ENCODE peak calls at places on chromosomes 2 and 18, in six cellular contexts. One of them, this sample, is unnamed.

GRCh38 chr2:148279216-148279615 is 258.3 kb downstream of the MBD5 start:
- DNase-seq in left lung: no peak
- DNase-seq in nephron progenitor cell: no peak
- DNase-seq in fibroblast of mammary gland: peak
- DNase-seq in neural crest cell: no peak
- DNase-seq in IMR-90: no peak
- DNase-seq in this sample: no peak

GRCh38 chr18:11366410-11366809 is 217.0 kb upstream of the PIEZO2 start:
- DNase-seq in left lung: no peak
- DNase-seq in nephron progenitor cell: no peak
- DNase-seq in fibroblast of mammary gland: peak
- DNase-seq in neural crest cell: no peak
- DNase-seq in IMR-90: peak
- DNase-seq in this sample: no peak

GRCh38 chr2:59882279-59882678 is 671.2 kb downstream of the BCL11A start:
- DNase-seq in left lung: no peak
- DNase-seq in nephron progenitor cell: no peak
- DNase-seq in fibroblast of mammary gland: no peak
- DNase-seq in neural crest cell: no peak
- DNase-seq in IMR-90: no peak
- DNase-seq in this sample: no peak

GRCh38 chr2:1548910-1549673 is 135.8 kb downstream of the TPO start:
- DNase-seq in left lung: no peak
- DNase-seq in nephron progenitor cell: no peak
- DNase-seq in fibroblast of mammary gland: no peak
- DNase-seq in neural crest cell: no peak
- DNase-seq in IMR-90: peak
- DNase-seq in this sample: no peak

GRCh38 chr18:65990944-65991708 is 240.3 kb downstream of the CDH7 start:
- DNase-seq in left lung: no peak
- DNase-seq in nephron progenitor cell: no peak
- DNase-seq in fibroblast of mammary gland: no peak
- DNase-seq in neural crest cell: no peak
- DNase-seq in IMR-90: no peak
- DNase-seq in this sample: no peak

GRCh38 chr2:235082939-235083338 is 131.1 kb downstream of the SH3BP4 start:
- DNase-seq in left lung: no peak
- DNase-seq in nephron progenitor cell: no peak
- DNase-seq in fibroblast of mammary gland: no peak
- DNase-seq in neural crest cell: no peak
- DNase-seq in IMR-90: no peak
- DNase-seq in this sample: no peak

GRCh38 chr2:208172125-208172524 is 8.7 kb upstream of the CRYGA start:
- DNase-seq in left lung: no peak
- DNase-seq in nephron progenitor cell: no peak
- DNase-seq in fibroblast of mammary gland: no peak
- DNase-seq in neural crest cell: no peak
- DNase-seq in IMR-90: no peak
- DNase-seq in this sample: peak

GRCh38 chr18:70433001-70433400 is 144.2 kb downstream of the SOCS6 start:
- DNase-seq in left lung: no peak
- DNase-seq in nephron progenitor cell: no peak
- DNase-seq in fibroblast of mammary gland: no peak
- DNase-seq in neural crest cell: no peak
- DNase-seq in IMR-90: no peak
- DNase-seq in this sample: no peak

GRCh38 chr18:61602836-61603235 is 269.6 kb downstream of the CDH20 start:
- DNase-seq in left lung: no peak
- DNase-seq in nephron progenitor cell: no peak
- DNase-seq in fibroblast of mammary gland: peak
- DNase-seq in neural crest cell: no peak
- DNase-seq in IMR-90: peak
- DNase-seq in this sample: no peak

GRCh38 chr2:67666386-67667053 is 269.4 kb downstream of the ETAA1 start:
- DNase-seq in left lung: no peak
- DNase-seq in nephron progenitor cell: no peak
- DNase-seq in fibroblast of mammary gland: no peak
- DNase-seq in neural crest cell: no peak
- DNase-seq in IMR-90: peak
- DNase-seq in this sample: peak

GRCh38 chr2:16375981-16376380 is 289.7 kb downstream of the CYRIA start:
- DNase-seq in left lung: no peak
- DNase-seq in nephron progenitor cell: no peak
- DNase-seq in fibroblast of mammary gland: no peak
- DNase-seq in neural crest cell: no peak
- DNase-seq in IMR-90: no peak
- DNase-seq in this sample: no peak

GRCh38 chr2:10187661-10188060 is 65.1 kb downstream of the RRM2 start:
- DNase-seq in left lung: no peak
- DNase-seq in nephron progenitor cell: no peak
- DNase-seq in fibroblast of mammary gland: no peak
- DNase-seq in neural crest cell: no peak
- DNase-seq in IMR-90: no peak
- DNase-seq in this sample: no peak

GRCh38 chr2:10186868-10187535 is 64.5 kb downstream of the RRM2 start:
- DNase-seq in left lung: no peak
- DNase-seq in nephron progenitor cell: no peak
- DNase-seq in fibroblast of mammary gland: no peak
- DNase-seq in neural crest cell: no peak
- DNase-seq in IMR-90: no peak
- DNase-seq in this sample: no peak

GRCh38 chr2:10190255-10190654 is 67.7 kb downstream of the RRM2 start:
- DNase-seq in left lung: no peak
- DNase-seq in nephron progenitor cell: no peak
- DNase-seq in fibroblast of mammary gland: no peak
- DNase-seq in neural crest cell: no peak
- DNase-seq in IMR-90: no peak
- DNase-seq in this sample: no peak

GRCh38 chr2:10188729-10189305 is 66.3 kb downstream of the RRM2 start:
- DNase-seq in left lung: no peak
- DNase-seq in nephron progenitor cell: no peak
- DNase-seq in fibroblast of mammary gland: no peak
- DNase-seq in neural crest cell: no peak
- DNase-seq in IMR-90: no peak
- DNase-seq in this sample: no peak

GRCh38 chr2:10188211-10188610 is 65.7 kb downstream of the RRM2 start:
- DNase-seq in left lung: no peak
- DNase-seq in nephron progenitor cell: no peak
- DNase-seq in fibroblast of mammary gland: peak
- DNase-seq in neural crest cell: no peak
- DNase-seq in IMR-90: peak
- DNase-seq in this sample: no peak
- TF ChIP-seq CTCF in left lung: no peak
- TF ChIP-seq CTCF in nephron progenitor cell: peak
- TF ChIP-seq CTCF in fibroblast of mammary gland: peak
- TF ChIP-seq CTCF in neural crest cell: peak
- TF ChIP-seq CTCF in IMR-90: peak
- TF ChIP-seq CTCF in this sample: no peak

DNA sequence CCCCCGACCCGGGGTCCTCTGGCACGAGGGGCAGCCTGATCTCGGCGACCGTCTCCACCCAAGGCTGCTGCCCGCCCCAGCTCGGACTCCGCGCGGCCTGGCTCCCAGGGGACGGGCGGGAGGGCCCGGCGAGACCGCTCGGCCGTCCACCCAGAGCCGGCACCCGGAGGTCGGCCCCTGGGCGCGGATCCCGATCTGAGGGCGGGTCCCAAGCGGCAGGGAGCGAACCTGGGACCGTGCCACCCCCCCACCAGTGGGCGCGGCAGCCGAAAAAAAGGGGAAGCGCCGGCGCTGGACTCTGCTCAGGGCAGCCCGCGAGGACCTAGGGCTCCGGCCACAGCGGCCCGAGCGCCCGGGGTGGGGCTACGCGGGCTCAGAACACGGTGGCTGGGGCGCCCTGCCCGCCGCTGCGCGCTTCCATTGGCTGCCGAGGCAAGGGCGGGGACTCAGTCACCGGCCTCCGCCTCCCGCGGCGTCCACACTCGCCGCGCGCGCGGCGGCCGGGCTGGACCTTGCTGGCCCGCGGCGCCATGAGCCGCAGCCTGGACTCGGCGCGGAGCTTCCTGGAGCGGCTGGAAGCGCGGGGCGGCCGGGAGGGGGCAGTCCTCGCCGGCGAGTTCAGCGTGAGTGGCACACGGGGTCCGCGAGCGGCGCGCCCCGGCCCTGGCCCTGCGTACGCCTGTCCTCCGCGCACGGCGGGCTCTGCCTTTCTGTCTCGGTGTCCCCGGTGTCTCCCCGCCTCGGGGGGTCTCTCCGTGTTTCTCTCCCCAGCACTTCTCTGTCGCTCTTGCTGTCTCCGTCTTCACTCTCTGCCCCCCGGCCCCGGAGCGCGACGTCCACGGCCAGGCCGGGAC is at the start of gene PTPN18:
- DNase-seq in left lung: peak
- DNase-seq in nephron progenitor cell: peak
- DNase-seq in fibroblast of mammary gland: peak
- DNase-seq in neural crest cell: peak
- DNase-seq in IMR-90: peak
- DNase-seq in this sample: peak
- TF ChIP-seq CTCF in left lung: peak
- TF ChIP-seq CTCF in nephron progenitor cell: peak
- TF ChIP-seq CTCF in fibroblast of mammary gland: no peak
- TF ChIP-seq CTCF in neural crest cell: peak
- TF ChIP-seq CTCF in IMR-90: peak
- TF ChIP-seq CTCF in this sample: no peak

GRCh38 chr2:119739580-119740255 is 20.0 kb upstream of the PTPN4 start:
- DNase-seq in left lung: no peak
- DNase-seq in nephron progenitor cell: no peak
- DNase-seq in fibroblast of mammary gland: no peak
- DNase-seq in neural crest cell: no peak
- DNase-seq in IMR-90: no peak
- DNase-seq in this sample: no peak
- TF ChIP-seq CTCF in left lung: no peak
- TF ChIP-seq CTCF in nephron progenitor cell: no peak
- TF ChIP-seq CTCF in fibroblast of mammary gland: no peak
- TF ChIP-seq CTCF in neural crest cell: no peak
- TF ChIP-seq CTCF in IMR-90: no peak
- TF ChIP-seq CTCF in this sample: no peak

GRCh38 chr2:9778471-9779402 is 64.5 kb upstream of the TAF1B start:
- DNase-seq in left lung: no peak
- DNase-seq in nephron progenitor cell: no peak
- DNase-seq in fibroblast of mammary gland: no peak
- DNase-seq in neural crest cell: no peak
- DNase-seq in IMR-90: no peak
- DNase-seq in this sample: no peak

GRCh38 chr2:9777081-9777480 is 66.2 kb upstream of the TAF1B start:
- DNase-seq in left lung: no peak
- DNase-seq in nephron progenitor cell: no peak
- DNase-seq in fibroblast of mammary gland: no peak
- DNase-seq in neural crest cell: no peak
- DNase-seq in IMR-90: no peak
- DNase-seq in this sample: no peak

GRCh38 chr2:9779572-9780264 is 63.6 kb upstream of the TAF1B start:
- DNase-seq in left lung: no peak
- DNase-seq in nephron progenitor cell: no peak
- DNase-seq in fibroblast of mammary gland: no peak
- DNase-seq in neural crest cell: no peak
- DNase-seq in IMR-90: no peak
- DNase-seq in this sample: no peak

GRCh38 chr2:9775999-9776685 is 67.1 kb upstream of the TAF1B start:
- DNase-seq in left lung: no peak
- DNase-seq in nephron progenitor cell: no peak
- DNase-seq in fibroblast of mammary gland: no peak
- DNase-seq in neural crest cell: no peak
- DNase-seq in IMR-90: no peak
- DNase-seq in this sample: no peak

GRCh38 chr2:9778012-9778411 is 65.3 kb upstream of the TAF1B start:
- DNase-seq in left lung: no peak
- DNase-seq in nephron progenitor cell: no peak
- DNase-seq in fibroblast of mammary gland: no peak
- DNase-seq in neural crest cell: no peak
- DNase-seq in IMR-90: no peak
- DNase-seq in this sample: no peak
- TF ChIP-seq CTCF in left lung: no peak
- TF ChIP-seq CTCF in nephron progenitor cell: no peak
- TF ChIP-seq CTCF in fibroblast of mammary gland: peak
- TF ChIP-seq CTCF in neural crest cell: peak
- TF ChIP-seq CTCF in IMR-90: peak
- TF ChIP-seq CTCF in this sample: no peak

GRCh38 chr18:48540329-48541025 is 1.6 kb downstream of the CTIF start:
- DNase-seq in left lung: peak
- DNase-seq in nephron progenitor cell: peak
- DNase-seq in fibroblast of mammary gland: peak
- DNase-seq in neural crest cell: peak
- DNase-seq in IMR-90: peak
- DNase-seq in this sample: peak
- TF ChIP-seq CTCF in left lung: no peak
- TF ChIP-seq CTCF in nephron progenitor cell: no peak
- TF ChIP-seq CTCF in fibroblast of mammary gland: no peak
- TF ChIP-seq CTCF in neural crest cell: peak
- TF ChIP-seq CTCF in IMR-90: peak
- TF ChIP-seq CTCF in this sample: no peak

DNA sequence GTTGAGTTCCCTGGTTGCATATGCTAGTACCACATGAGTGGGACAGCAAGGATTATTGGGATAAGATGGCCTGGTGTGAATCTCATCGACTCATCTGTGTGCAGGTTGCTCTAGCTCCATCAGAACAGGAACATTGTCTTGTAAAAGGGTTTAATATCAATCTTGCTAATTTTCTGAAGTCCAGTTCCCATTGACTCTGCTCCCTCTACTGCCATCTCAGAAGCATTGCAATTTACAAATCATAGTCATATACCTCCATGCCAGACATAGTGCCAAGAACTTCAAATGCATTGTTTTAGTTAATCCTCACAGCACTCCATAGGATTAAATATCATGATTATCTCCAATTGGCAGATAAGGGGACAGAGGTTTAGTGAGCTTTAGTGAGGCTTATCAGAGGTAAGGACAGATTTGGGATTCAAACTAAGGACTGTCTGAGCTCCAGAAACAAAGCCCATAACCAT is 4.8 kb upstream of the STAT4 start:
- DNase-seq in left lung: no peak
- DNase-seq in nephron progenitor cell: no peak
- DNase-seq in fibroblast of mammary gland: peak
- DNase-seq in neural crest cell: no peak
- DNase-seq in IMR-90: peak
- DNase-seq in this sample: no peak
- TF ChIP-seq CTCF in left lung: peak
- TF ChIP-seq CTCF in nephron progenitor cell: peak
- TF ChIP-seq CTCF in fibroblast of mammary gland: peak
- TF ChIP-seq CTCF in neural crest cell: peak
- TF ChIP-seq CTCF in IMR-90: peak
- TF ChIP-seq CTCF in this sample: no peak

This sample was measured in lower leg skin.